ENCODE peak calls at places on chromosomes 1 and 21, in four cellular contexts. M is ovary, G is GM23338, T is breast epithelium. A is an unnamed sample.
A peak's percentile ranks its signal among the peaks of the same experiment; 100 is the strongest.

GRCh38 chr1:59879556-59879955 is 47.0 kb downstream of the CYP2J2 start:
- DNase-seq in M (no peak), G (peak; percentile 89), T (peak; percentile 65), A (no peak)

GRCh38 chr1:207052736-207053545 is at the start of gene PFKFB2:
- DNase-seq in M (peak; percentile 98), G (peak; percentile 100), T (peak; percentile 99), A (peak; percentile 98)

GRCh38 chr1:81654657-81655056 is 146.1 kb upstream of the ADGRL2 start:
- DNase-seq in M (no peak), G (peak; percentile 9), T (no peak), A (no peak)

GRCh38 chr1:975896-976683 is 5.8 kb downstream of the PERM1 start:
- DNase-seq in M (peak; percentile 24), G (peak; percentile 86), T (peak; percentile 77), A (no peak)

GRCh38 chr1:150976401-150976821 is 1.8 kb upstream of the CERS2 start:
- DNase-seq in M (no peak), G (peak; percentile 58), T (no peak), A (no peak)

GRCh38 chr1:35847935-35848565 is 35.0 kb upstream of the AGO1 start:
- DNase-seq in M (no peak), G (no peak), T (no peak), A (no peak)

GRCh38 chr1:114319480-114319879 is 165.8 kb upstream of the SYT6 start:
- DNase-seq in M (no peak), G (no peak), T (no peak), A (no peak)

GRCh38 chr1:214474467-214474866 is 76.9 kb downstream of the PTPN14 start:
- DNase-seq in M (no peak), G (no peak), T (no peak), A (no peak)

GRCh38 chr1:166975361-166976129 is at the start of gene ILDR2:
- DNase-seq in M (peak; percentile 42), G (peak; percentile 81), T (no peak), A (peak; percentile 92)

GRCh38 chr1:90963651-90964050 is 58.2 kb downstream of the ZNF644 start:
- DNase-seq in M (no peak), G (no peak), T (no peak), A (no peak)

GRCh38 chr1:6918286-6918907 is 133.1 kb downstream of the CAMTA1 start:
- DNase-seq in M (no peak), G (no peak), T (no peak), A (no peak)

GRCh38 chr1:36962991-36963390 is 71.3 kb downstream of the GRIK3 start:
- DNase-seq in M (no peak), G (no peak), T (no peak), A (no peak)

GRCh38 chr1:209048961-209049669 is 534.4 kb upstream of the CAMK1G start:
- DNase-seq in M (no peak), G (peak; percentile 12), T (no peak), A (peak; percentile 88)

GRCh38 chr1:244605835-244606234 is 47.1 kb upstream of the DESI2 start:
- DNase-seq in M (no peak), G (no peak), T (no peak), A (no peak)

GRCh38 chr21:45054162-45054926 is 20.0 kb upstream of the ADARB1 start:
- DNase-seq in M (no peak), G (no peak), T (peak; percentile 28), A (no peak)

GRCh38 chr1:111754964-111755320 is 759 bp upstream of the DDX20 start:
- DNase-seq in M (peak; percentile 51), G (peak; percentile 60), T (no peak), A (no peak)

GRCh38 chr21:25569084-25569483 is 38.2 kb downstream of the MRPL39 start:
- DNase-seq in M (no peak), G (no peak), T (no peak), A (no peak)

GRCh38 chr1:223713546-223714420 is 1.4 kb downstream of the CAPN2 start:
- DNase-seq in M (no peak), G (no peak), T (no peak), A (no peak)

GRCh38 chr1:39625462-39626273 is 13.8 kb downstream of the HEYL start:
- DNase-seq in M (peak; percentile 71), G (no peak), T (no peak), A (peak; percentile 96)

GRCh38 chr1:29646161-29646775 is 409.9 kb downstream of the PTPRU start:
- DNase-seq in M (no peak), G (no peak), T (peak; percentile 20), A (peak; percentile 50)

GRCh38 chr1:235943581-235944114 is 76.9 kb upstream of the LYST start:
- DNase-seq in M (no peak), G (no peak), T (no peak), A (no peak)

GRCh38 chr1:173122344-173122880 is 71.7 kb upstream of the TNFSF18 start:
- DNase-seq in M (no peak), G (no peak), T (no peak), A (no peak)

GRCh38 chr1:181251001-181251712 is 162.7 kb downstream of the IER5 start:
- DNase-seq in M (no peak), G (no peak), T (no peak), A (peak; percentile 57)

GRCh38 chr1:32893198-32894018 is 7.1 kb downstream of the HPCA start:
- DNase-seq in M (peak; percentile 68), G (peak; percentile 75), T (no peak), A (no peak)

GRCh38 chr1:110176299-110176956 is 26.1 kb downstream of the SLC6A17 start:
- DNase-seq in M (no peak), G (no peak), T (peak; percentile 64), A (no peak)

GRCh38 chr1:91900538-91900937 is 14.6 kb upstream of the TGFBR3 start:
- DNase-seq in M (no peak), G (no peak), T (no peak), A (no peak)

GRCh38 chr1:44284184-44284583 is 70.9 kb downstream of the ERI3 start:
- DNase-seq in M (no peak), G (no peak), T (no peak), A (no peak)

GRCh38 chr1:112396668-112397025 is 633 bp downstream of the CTTNBP2NL start:
- DNase-seq in M (no peak), G (peak; percentile 54), T (no peak), A (no peak)

GRCh38 chr1:41355356-41355755 is 5.9 kb upstream of the FOXO6 start:
- DNase-seq in M (no peak), G (no peak), T (no peak), A (no peak)

GRCh38 chr1:201946224-201946908 is at the start of gene LMOD1:
- DNase-seq in M (peak; percentile 93), G (peak; percentile 96), T (peak; percentile 83), A (peak; percentile 97)

GRCh38 chr1:238652346-238652968 is 733.9 kb upstream of the CHRM3 start:
- DNase-seq in M (no peak), G (no peak), T (no peak), A (no peak)

GRCh38 chr1:229535226-229535625 is 23.3 kb downstream of the ABCB10 start:
- DNase-seq in M (no peak), G (no peak), T (no peak), A (no peak)

GRCh38 chr1:117143172-117143571 is 21.6 kb upstream of the TRIM45 start:
- DNase-seq in M (no peak), G (no peak), T (no peak), A (no peak)

DNA sequence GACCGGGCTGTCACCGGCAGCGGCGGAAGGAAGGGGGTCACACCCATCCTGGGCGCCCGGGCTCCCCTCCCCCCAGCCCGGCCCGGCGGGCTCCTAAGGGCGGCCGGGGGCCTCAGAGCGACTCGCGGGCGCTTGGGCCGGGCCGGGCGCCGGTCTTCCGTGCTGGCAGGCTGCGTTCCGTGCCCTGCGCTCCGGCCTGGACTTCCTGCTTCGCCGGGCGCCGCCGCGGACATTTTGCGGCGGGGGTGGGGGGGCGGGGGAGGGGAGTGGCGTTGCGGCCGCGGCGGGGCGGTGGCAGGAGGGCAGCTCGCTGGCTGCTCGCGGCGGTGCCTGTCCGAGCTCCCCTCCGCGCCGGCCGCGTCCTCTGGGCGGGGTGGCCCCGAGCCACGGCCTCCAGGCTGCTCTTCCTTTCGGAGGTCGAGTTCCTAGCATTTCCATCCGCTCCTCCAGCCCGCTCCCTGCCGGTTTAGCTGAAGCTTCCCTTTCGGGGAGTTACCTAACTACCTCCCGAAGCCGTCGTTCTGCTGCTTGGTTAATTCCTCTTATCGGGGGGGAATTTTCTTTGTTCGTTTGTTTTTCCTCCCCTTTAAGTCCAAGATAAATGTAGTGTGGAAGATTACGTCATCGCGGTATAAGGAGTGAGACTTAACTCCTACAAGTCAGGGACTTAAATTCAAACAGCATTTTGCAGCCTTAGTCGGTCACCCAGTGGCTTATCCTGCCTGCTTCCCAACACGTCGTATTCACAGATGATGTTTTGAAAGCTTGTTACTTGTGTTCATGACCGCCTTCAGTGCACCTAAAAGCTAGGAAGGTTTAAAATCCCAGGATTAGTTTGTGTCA is 730 bp downstream of the CDC42 start:
- DNase-seq in M (peak; percentile 70), G (peak; percentile 77), T (peak; percentile 63), A (no peak)
- TF ChIP-seq CTCF in M (no peak), G (no peak), T (no peak), A (no peak)

GRCh38 chr1:26376050-26376449 is 3.5 kb upstream of the ZNF683 start:
- DNase-seq in M (no peak), G (no peak), T (no peak), A (no peak)

GRCh38 chr1:26373789-26374188 is 1.2 kb upstream of the ZNF683 start:
- DNase-seq in M (no peak), G (no peak), T (no peak), A (no peak)

GRCh38 chr1:26375081-26375480 is 2.5 kb upstream of the ZNF683 start:
- DNase-seq in M (no peak), G (no peak), T (no peak), A (no peak)

GRCh38 chr1:26378879-26379251 is 6.3 kb upstream of the ZNF683 start:
- DNase-seq in M (no peak), G (no peak), T (no peak), A (no peak)

DNA sequence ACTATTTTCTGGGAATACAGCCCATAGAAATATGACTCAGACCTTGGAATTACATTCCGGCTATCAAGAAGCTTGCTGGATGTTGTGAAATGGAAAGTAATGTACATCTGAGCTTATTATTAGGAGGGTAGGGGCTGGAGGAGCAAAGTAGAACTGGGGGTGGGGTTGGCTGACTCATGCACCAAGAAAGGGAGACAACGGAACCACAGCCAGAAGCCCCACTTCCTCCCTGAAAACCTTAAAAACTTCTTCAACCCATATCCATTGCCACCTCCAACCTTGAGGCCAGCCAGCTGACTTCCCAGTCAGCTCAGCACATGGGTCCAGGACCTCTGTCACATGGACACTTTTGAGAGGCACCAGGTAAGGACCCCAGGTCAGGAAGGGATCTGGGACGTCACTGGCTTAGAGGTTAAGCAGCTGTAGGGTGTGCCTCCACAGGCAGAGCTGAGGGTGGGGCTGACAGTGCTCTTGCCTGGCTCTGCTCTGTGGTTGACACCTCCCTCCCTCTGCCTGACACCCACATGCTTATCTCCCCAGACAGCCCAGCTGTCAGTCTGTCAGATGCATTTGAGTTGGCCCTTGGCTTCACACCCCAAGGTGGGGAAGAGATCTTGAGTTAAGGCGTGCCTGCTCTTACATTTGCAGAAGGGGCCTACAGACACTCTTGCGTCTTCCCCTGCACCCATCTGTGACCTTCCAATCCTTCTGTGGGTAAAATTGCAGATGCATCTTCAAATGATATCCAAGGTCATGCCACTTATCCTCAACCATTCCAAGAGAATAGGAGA is 5.7 kb upstream of the ZNF683 start:
- DNase-seq in M (no peak), G (no peak), T (no peak), A (no peak)
- H3K27ac ChIP-seq in M (no peak overlapping the region), G (no peak overlapping the region), T (no peak overlapping the region), A (no peak overlapping the region)

GRCh38 chr1:54884135-54884586 is 2.8 kb downstream of the DHCR24 start:
- DNase-seq in M (no peak), G (no peak), T (no peak), A (no peak)
- H3K4me1 ChIP-seq in M (peaks cover 11% of the 10 kb centered on the region), G (peaks cover 41% of the 10 kb centered on the region), T (no peaks in the 10 kb centered on the region), A (peaks cover 23% of the 10 kb centered on the region)

GRCh38 chr1:156140879-156141707 is 12.3 kb upstream of the SEMA4A start:
- DNase-seq in M (no peak), G (peak; percentile 93), T (no peak), A (no peak)
- TF ChIP-seq CTCF in M (peak; percentile 45), G (peak; percentile 98), T (no peak), A (peak; percentile 34)

A was measured in esophagus muscularis mucosa.